ENCODE peak calls at places on chromosome 20, in six cellular contexts. T is activated T-helper 1 cell treated with anti-CD3 and anti-CD28 coated beads, Interleukin-2, amount 50 U/mL, for 16 hours; Z is upper lobe of right lung; Q is heart left ventricle; U is endothelial cell; P is astrocyte of the hippocampus. S is an unnamed sample.

GRCh38 chr20:39660965-39661364 is 698.8 kb downstream of the DHX35 start:
- DNase-seq in P (no peak), T (no peak), Q (no peak), U (no peak), Z (no peak), S (no peak)

GRCh38 chr20:34017610-34018009 is 23.9 kb downstream of the RALY start:
- DNase-seq in Q (no peak), Z (no peak), T (no peak), U (no peak), P (peak; percentile 83), S (no peak)

GRCh38 chr20:1998715-1999114 is 4.9 kb upstream of the PDYN start:
- DNase-seq in P (no peak), Z (no peak), Q (no peak), U (no peak), T (no peak), S (no peak)

GRCh38 chr20:23625236-23625964 is 12.4 kb downstream of the CST3 start:
- DNase-seq in Z (no peak), T (no peak), P (no peak), Q (no peak), U (no peak), S (no peak)

GRCh38 chr20:61941721-61942405 is 123.8 kb downstream of the TAF4 start:
- DNase-seq in U (no peak), P (no peak), Q (peak; percentile 20), Z (peak; percentile 62), T (no peak), S (no peak)

GRCh38 chr20:37905969-37906613 is 3.2 kb downstream of the VSTM2L start:
- DNase-seq in U (no peak), T (no peak), P (no peak), Q (no peak), Z (no peak), S (no peak)

GRCh38 chr20:23161968-23162696 is 76.0 kb upstream of the CD93 start:
- DNase-seq in Q (peak; percentile 95), P (peak; percentile 46), Z (peak; percentile 89), T (no peak), U (no peak), S (no peak)

GRCh38 chr20:32446301-32447100 is 88.4 kb downstream of the ASXL1 start:
- DNase-seq in T (no peak), P (no peak), Q (no peak), Z (no peak), U (no peak), S (no peak)